ENCODE peak calls at places on chromosomes 3 and 15, in ten cellular contexts. F is NT2/D1; V is foreskin fibroblast; D is fibroblast of mammary gland; O is naive thymus-derived CD8-positive, alpha-beta T cell; Q is T-helper 1 cell; K is A172; H is naive thymus-derived CD4-positive, alpha-beta T cell; R is nucleus accumbens; J is NCI-H1417. N is an unnamed sample.

GRCh38 chr3:67655364-67656121 is 1.1 kb upstream of the SUCLG2 start:
- DNase-seq in V (no peak), K (no peak), Q (peak), R (no peak), J (no peak), O (peak), H (peak), F (no peak), D (no peak), N (no peak)

GRCh38 chr3:119470851-119471250 is 2.1 kb downstream of the POGLUT1 start:
- DNase-seq in F (no peak), R (no peak), V (no peak), D (no peak), O (no peak), K (no peak), H (no peak), J (no peak), Q (no peak), N (no peak)

GRCh38 chr3:24450142-24450932 is 44.3 kb downstream of the THRB start:
- DNase-seq in D (peak), R (no peak), H (no peak), J (no peak), O (no peak), V (no peak), K (no peak), F (no peak), Q (no peak), N (no peak)

GRCh38 chr3:135513106-135514063 is 452.1 kb upstream of the PPP2R3A start:
- DNase-seq in R (no peak), Q (no peak), K (peak), D (peak), H (no peak), O (no peak), J (peak), V (peak), F (peak), N (no peak)

GRCh38 chr3:45029661-45030060 is 3.6 kb downstream of the CLEC3B start:
- DNase-seq in H (no peak), D (peak), F (no peak), J (no peak), K (no peak), R (no peak), O (no peak), Q (no peak), V (peak), N (no peak)

GRCh38 chr3:33882296-33882695 is 83.9 kb downstream of the PDCD6IP start:
- DNase-seq in F (no peak), Q (no peak), J (no peak), D (no peak), K (no peak), R (no peak), O (no peak), V (no peak), H (no peak), N (no peak)

GRCh38 chr3:138348107-138348949 is at the start of gene MRAS:
- DNase-seq in V (peak), F (peak), J (peak), O (peak), H (peak), R (peak), D (peak), Q (no peak), K (peak), N (peak)

GRCh38 chr15:82159922-82160321 is 102.6 kb downstream of the EFL1 start:
- DNase-seq in V (peak), F (peak), Q (no peak), D (peak), J (no peak), R (no peak), H (no peak), O (no peak), K (peak), N (no peak)

GRCh38 chr15:58985443-58985842 is 2.0 kb upstream of the RNF111 start:
- DNase-seq in V (no peak), O (no peak), F (no peak), J (no peak), D (peak), R (no peak), H (no peak), Q (no peak), K (no peak), N (no peak)

GRCh38 chr15:55522741-55523450 is 14.9 kb upstream of the DNAAF4 start:
- DNase-seq in F (no peak), V (no peak), Q (no peak), J (no peak), D (no peak), H (no peak), O (no peak), K (no peak), R (no peak), N (no peak)

GRCh38 chr15:82040862-82041261 is 5.0 kb downstream of the MEX3B start:
- DNase-seq in J (peak), F (peak), V (no peak), Q (no peak), D (no peak), O (no peak), R (no peak), H (no peak), K (no peak), N (no peak)

GRCh38 chr15:90095521-90095959 is 6.7 kb downstream of the IDH2 start:
- DNase-seq in D (no peak), R (no peak), V (no peak), F (no peak), Q (no peak), O (no peak), J (peak), H (no peak), K (no peak), N (no peak)

GRCh38 chr3:144301863-144302262 is 330.2 kb downstream of the DIPK2A start:
- DNase-seq in R (no peak), V (no peak), H (no peak), O (no peak), F (no peak), K (no peak), J (no peak), Q (no peak), D (no peak), N (no peak)

GRCh38 chr3:196666001-196666867 is 26.7 kb downstream of the NRROS start:
- DNase-seq in H (no peak), V (peak), O (no peak), K (peak), R (no peak), F (peak), D (peak), Q (no peak), J (peak), N (no peak)

GRCh38 chr3:42728668-42729364 is 26.2 kb upstream of the HHATL start:
- DNase-seq in O (no peak), R (no peak), K (no peak), J (no peak), Q (no peak), F (no peak), V (no peak), D (no peak), H (no peak), N (no peak)

GRCh38 chr3:25110642-25111041 is 317.4 kb upstream of the RARB start:
- DNase-seq in D (no peak), K (no peak), H (no peak), R (no peak), J (peak), Q (no peak), O (no peak), F (no peak), V (no peak), N (no peak)

GRCh38 chr15:60370105-60370803 is 27.5 kb downstream of the ANXA2 start:
- DNase-seq in K (peak), Q (no peak), V (no peak), F (no peak), O (no peak), H (no peak), D (peak), R (no peak), J (no peak), N (no peak)

GRCh38 chr3:127781411-127782001 is 40.8 kb downstream of the MGLL start:
- DNase-seq in K (no peak), J (no peak), Q (no peak), F (no peak), V (peak), R (no peak), O (no peak), H (no peak), D (peak), N (no peak)

GRCh38 chr15:45337224-45337623 is 41.1 kb downstream of the GATM start:
- DNase-seq in R (no peak), J (no peak), K (no peak), Q (no peak), F (no peak), H (no peak), D (no peak), V (no peak), O (no peak), N (no peak)

GRCh38 chr3:171944109-171945016 is 95.0 kb upstream of the FNDC3B start:
- DNase-seq in J (no peak), V (no peak), O (no peak), R (no peak), D (no peak), Q (no peak), F (no peak), K (peak), H (no peak), N (peak)

N was measured in HEK293T.